ENCODE peak calls at places on chromosome 6, in six cellular contexts. I is stimulated activated CD4-positive, alpha-beta T cell treated with anti-CD3 and anti-CD28 coated beads, Interleukin-15, amount 100 ng/mL, for 1 hour; W is CD4-positive, CD25-positive, alpha-beta regulatory T cell; Q is HT1080; A is MM.1S; Z is effector CD4-positive, alpha-beta T cell. U is an unnamed sample.

GRCh38 chr6:12297363-12298016 is 7.3 kb downstream of the EDN1 start:
- DNase-seq in I (no peak), W (no peak), Q (no peak), A (no peak), Z (no peak), U (no peak)

GRCh38 chr6:32191696-32192607 is 491 bp downstream of the GPSM3 start:
- DNase-seq in I (no peak), W (no peak), Q (no peak), A (no peak), Z (no peak), U (no peak)

GRCh38 chr6:170505306-170505705 is 47.8 kb downstream of the PSMB1 start:
- DNase-seq in I (no peak), W (no peak), Q (no peak), A (no peak), Z (no peak), U (peak)

GRCh38 chr6:133093957-133094356 is 147.2 kb upstream of the EYA4 start:
- DNase-seq in I (no peak), W (no peak), Q (no peak), A (no peak), Z (no peak), U (no peak)

GRCh38 chr6:131199568-131200272 is 64.5 kb downstream of the AKAP7 start:
- DNase-seq in I (peak), W (peak), Q (peak), A (peak), Z (peak), U (peak)

GRCh38 chr6:44034391-44034861 is 92.8 kb downstream of the MRPL14 start:
- DNase-seq in I (no peak), W (no peak), Q (peak), A (no peak), Z (no peak), U (no peak)

GRCh38 chr6:32944265-32944664 is 3.4 kb upstream of the HLA-DMB start:
- DNase-seq in I (no peak), W (peak), Q (no peak), A (peak), Z (peak), U (no peak)

GRCh38 chr6:30263734-30264133 is 50.5 kb upstream of the TRIM26 start:
- DNase-seq in I (no peak), W (no peak), Q (peak), A (no peak), Z (no peak), U (no peak)

GRCh38 chr6:129575378-129576118 is 134.4 kb downstream of the ARHGAP18 start:
- DNase-seq in I (no peak), W (no peak), Q (peak), A (no peak), Z (no peak), U (no peak)